ENCODE peak calls at places on chromosomes 16 and 17, in ten cellular contexts. J is nucleus accumbens; D is dorsolateral prefrontal cortex; F is neural progenitor cell; V is retina; I is HuH-7; E is cortex of kidney; Q is esophagus muscularis mucosa; W is activated CD4-positive, alpha-beta T cell treated with anti-CD3 and anti-CD28 coated beads, Interleukin-2, amount 50 U/mL, for 24 hours; N is activated T-cell treated with anti-CD3 and anti-CD28 coated beads for 4 hours. T is an unnamed sample.

GRCh38 chr16:2924901-2925820 is 13.4 kb downstream of the FLYWCH1 start:
- DNase-seq in J (peak), D (no peak), F (peak), V (peak), I (no peak), E (no peak), Q (no peak), W (no peak), N (no peak), T (peak)

GRCh38 chr16:66849021-66849420 is 4.8 kb downstream of the CA7 start:
- DNase-seq in J (no peak), D (no peak), F (no peak), V (no peak), I (no peak), E (no peak), Q (no peak), W (no peak), N (no peak), T (no peak)

GRCh38 chr16:24523569-24523968 is 15.8 kb upstream of the RBBP6 start:
- DNase-seq in J (no peak), D (no peak), F (no peak), V (peak), I (no peak), E (no peak), Q (no peak), W (no peak), N (no peak), T (peak)

GRCh38 chr17:2591040-2591640 is 2.3 kb upstream of the PAFAH1B1 start:
- DNase-seq in J (no peak), D (no peak), F (no peak), V (no peak), I (no peak), E (no peak), Q (no peak), W (no peak), N (no peak), T (no peak)

GRCh38 chr16:89129378-89129777 is 35.7 kb downstream of the ACSF3 start:
- DNase-seq in J (no peak), D (no peak), F (no peak), V (no peak), I (no peak), E (no peak), Q (no peak), W (no peak), N (no peak), T (no peak)

GRCh38 chr17:66834919-66835454 is at the start of gene CACNG5:
- DNase-seq in J (no peak), D (no peak), F (peak), V (peak), I (peak), E (no peak), Q (no peak), W (no peak), N (no peak), T (peak)

GRCh38 chr17:81039854-81040758 is 5.2 kb downstream of the BAIAP2 start:
- DNase-seq in J (no peak), D (no peak), F (no peak), V (peak), I (no peak), E (no peak), Q (no peak), W (no peak), N (no peak), T (no peak)

GRCh38 chr17:68197997-68198930 is 49.6 kb upstream of the AMZ2 start:
- DNase-seq in J (no peak), D (no peak), F (peak), V (peak), I (peak), E (no peak), Q (no peak), W (no peak), N (no peak), T (peak)

GRCh38 chr16:67150058-67150832 is 553 bp downstream of the B3GNT9 start:
- DNase-seq in J (no peak), D (no peak), F (peak), V (peak), I (no peak), E (no peak), Q (no peak), W (no peak), N (peak), T (peak)

GRCh38 chr17:8954339-8954738 is 11.2 kb downstream of the PIK3R5 start:
- DNase-seq in J (no peak), D (no peak), F (peak), V (no peak), I (no peak), E (no peak), Q (peak), W (no peak), N (peak), T (no peak)

GRCh38 chr16:83966153-83966696 is 1.8 kb upstream of the NECAB2 start:
- DNase-seq in J (no peak), D (no peak), F (no peak), V (no peak), I (no peak), E (no peak), Q (no peak), W (no peak), N (no peak), T (no peak)

GRCh38 chr17:76951375-76951905 is 83.2 kb downstream of the MGAT5B start:
- DNase-seq in J (no peak), D (no peak), F (no peak), V (no peak), I (no peak), E (no peak), Q (no peak), W (no peak), N (no peak), T (no peak)

GRCh38 chr17:61317779-61318178 is 81.9 kb upstream of the TBX2 start:
- DNase-seq in J (no peak), D (no peak), F (no peak), V (no peak), I (no peak), E (no peak), Q (no peak), W (no peak), N (no peak), T (peak)

GRCh38 chr16:53711390-53711789 is 7.4 kb downstream of the FTO start:
- DNase-seq in J (no peak), D (no peak), F (no peak), V (no peak), I (no peak), E (no peak), Q (no peak), W (no peak), N (no peak), T (no peak)

GRCh38 chr17:65243838-65244237 is 106.7 kb downstream of the RGS9 start:
- DNase-seq in J (no peak), D (peak), F (peak), V (no peak), I (no peak), E (no peak), Q (no peak), W (no peak), N (no peak), T (peak)

GRCh38 chr16:30660424-30661251 is 2.4 kb downstream of the FBRS start:
- DNase-seq in J (no peak), D (no peak), F (no peak), V (no peak), I (no peak), E (no peak), Q (no peak), W (peak), N (peak), T (no peak)